ENCODE peak calls at places on chromosomes 11 and 22, in seven cellular contexts. H is iPS-NIHi11; J is stimulated activated CD4-positive, alpha-beta T cell treated with anti-CD3 and anti-CD28 coated beads, Interleukin-2, amount 100 ng/mL, for 48 hours; G is amygdala; M is WERI-Rb-1; R is anterior cingulate cortex; O is amniotic stem cell. N is an unnamed sample.
A peak's percentile ranks its signal among the peaks of the same experiment; 100 is the strongest.

GRCh38 chr11:11401960-11402359 is 48.9 kb upstream of the CSNK2A3 start:
- DNase-seq in H (no peak), J (no peak), M (no peak), O (no peak), G (no peak), R (no peak), N (no peak)

GRCh38 chr11:100851584-100852152 is 164.6 kb downstream of the ARHGAP42 start:
- DNase-seq in H (no peak), J (no peak), R (no peak), M (no peak), O (no peak), G (no peak), N (no peak)

GRCh38 chr11:77191823-77192495 is 63.9 kb downstream of the MYO7A start:
- DNase-seq in G (peak; percentile 28), O (no peak), H (peak; percentile 93), R (no peak), M (peak; percentile 72), J (peak; percentile 52), N (no peak)

GRCh38 chr22:20953668-20954500 is 13.2 kb upstream of the AIFM3 start:
- DNase-seq in H (no peak), R (no peak), O (no peak), M (no peak), G (no peak), J (no peak), N (no peak)

GRCh38 chr11:22703561-22703960 is 37.1 kb downstream of the GAS2 start:
- DNase-seq in M (no peak), H (no peak), J (no peak), O (no peak), G (no peak), R (no peak), N (no peak)

GRCh38 chr11:57424802-57425564 is 1.9 kb downstream of the SLC43A3 start:
- DNase-seq in M (peak; percentile 48), R (no peak), G (peak; percentile 15), J (peak; percentile 77), O (no peak), H (no peak), N (peak; percentile 95)

GRCh38 chr11:10751581-10751940 is 515 bp downstream of the CTR9 start:
- DNase-seq in O (no peak), M (no peak), J (no peak), G (no peak), H (no peak), R (no peak), N (no peak)

GRCh38 chr11:128247235-128247594 is 340.1 kb downstream of the ETS1 start:
- DNase-seq in M (no peak), R (no peak), H (no peak), O (no peak), G (no peak), J (no peak), N (no peak)

GRCh38 chr11:33970984-33971466 is 79.1 kb upstream of the LMO2 start:
- DNase-seq in J (no peak), G (no peak), R (no peak), M (peak; percentile 69), H (peak; percentile 50), O (peak; percentile 19), N (no peak)

GRCh38 chr11:15685311-15685710 is 570.6 kb downstream of the INSC start:
- DNase-seq in H (no peak), O (no peak), M (no peak), J (no peak), G (no peak), R (no peak), N (no peak)

GRCh38 chr22:22111267-22111751 is 128.7 kb upstream of the TOP3B start:
- DNase-seq in R (no peak), G (no peak), O (no peak), H (no peak), M (no peak), J (peak; percentile 37), N (peak; percentile 86)

GRCh38 chr22:38213319-38214247 is 11.8 kb downstream of the MAFF start:
- DNase-seq in O (no peak), G (no peak), R (no peak), J (no peak), H (no peak), M (no peak), N (peak; percentile 45)